ENCODE peak calls at places on chromosomes 16 and 17, in eight cellular contexts. K is heart right ventricle, J is lower lobe of right lung, N is thoracic aorta, L is GM13977, E is astrocyte of the spinal cord, H is tibial nerve, G is fibroblast of villous mesenchyme. A is an unnamed sample.

GRCh38 chr17:15413101-15413750 is 54.2 kb downstream of the CDRT4 start:
- DNase-seq in K (no peak), J (no peak), N (no peak), L (no peak), E (no peak), H (no peak), G (no peak), A (no peak)

GRCh38 chr17:45645330-45645729 is 138.8 kb upstream of the CRHR1 start:
- DNase-seq in K (no peak), J (no peak), N (no peak), L (no peak), E (no peak), H (no peak), G (no peak), A (no peak)

GRCh38 chr16:69709456-69710084 is 16.8 kb downstream of the NQO1 start:
- DNase-seq in K (no peak), J (no peak), N (no peak), L (peak; percentile 52), E (peak; percentile 69), H (no peak), G (peak; percentile 73), A (no peak)

GRCh38 chr16:88763502-88764053 is 21.4 kb downstream of the PIEZO1 start:
- DNase-seq in K (no peak), J (peak; percentile 72), N (no peak), L (no peak), E (no peak), H (no peak), G (no peak), A (peak; percentile 63)

GRCh38 chr16:85142129-85142513 is 29.8 kb upstream of the CIBAR2 start:
- DNase-seq in K (no peak), J (no peak), N (no peak), L (no peak), E (no peak), H (no peak), G (no peak), A (no peak)

GRCh38 chr17:43599835-43600234 is 53.7 kb upstream of the ETV4 start:
- DNase-seq in K (no peak), J (no peak), N (no peak), L (no peak), E (peak; percentile 61), H (no peak), G (peak; percentile 77), A (no peak)

GRCh38 chr16:22970191-22970845 is 156.4 kb downstream of the HS3ST2 start:
- DNase-seq in K (no peak), J (no peak), N (no peak), L (no peak), E (no peak), H (no peak), G (no peak), A (no peak)

GRCh38 chr17:29043539-29044165 is 711 bp downstream of the PIPOX start:
- DNase-seq in K (no peak), J (no peak), N (no peak), L (no peak), E (no peak), H (no peak), G (no peak), A (no peak)

GRCh38 chr16:73713817-73714495 is 582.7 kb upstream of the PSMD7 start:
- DNase-seq in K (peak; percentile 15), J (no peak), N (no peak), L (no peak), E (peak; percentile 3), H (no peak), G (peak; percentile 23), A (no peak)

GRCh38 chr16:66335704-66336329 is 30.7 kb upstream of the CDH5 start:
- DNase-seq in K (peak; percentile 64), J (no peak), N (no peak), L (no peak), E (peak; percentile 74), H (no peak), G (peak; percentile 37), A (no peak)

GRCh38 chr16:2233872-2234812 is 2.1 kb upstream of the DNASE1L2 start:
- DNase-seq in K (no peak), J (no peak), N (no peak), L (no peak), E (no peak), H (no peak), G (no peak), A (no peak)

GRCh38 chr17:78038748-78039288 is 80.3 kb downstream of the TNRC6C start:
- DNase-seq in K (no peak), J (no peak), N (no peak), L (no peak), E (no peak), H (no peak), G (no peak), A (no peak)

GRCh38 chr17:78039581-78039980 is 81.1 kb downstream of the TNRC6C start:
- DNase-seq in K (no peak), J (no peak), N (no peak), L (no peak), E (no peak), H (no peak), G (no peak), A (no peak)

GRCh38 chr17:78041401-78042179 is 83.1 kb downstream of the TNRC6C start:
- DNase-seq in K (no peak), J (no peak), N (no peak), L (no peak), E (no peak), H (no peak), G (peak; percentile 81), A (no peak)

GRCh38 chr17:78042542-78042941 is 84.0 kb downstream of the TNRC6C start:
- DNase-seq in K (no peak), J (no peak), N (no peak), L (no peak), E (no peak), H (no peak), G (no peak), A (no peak)

DNA sequence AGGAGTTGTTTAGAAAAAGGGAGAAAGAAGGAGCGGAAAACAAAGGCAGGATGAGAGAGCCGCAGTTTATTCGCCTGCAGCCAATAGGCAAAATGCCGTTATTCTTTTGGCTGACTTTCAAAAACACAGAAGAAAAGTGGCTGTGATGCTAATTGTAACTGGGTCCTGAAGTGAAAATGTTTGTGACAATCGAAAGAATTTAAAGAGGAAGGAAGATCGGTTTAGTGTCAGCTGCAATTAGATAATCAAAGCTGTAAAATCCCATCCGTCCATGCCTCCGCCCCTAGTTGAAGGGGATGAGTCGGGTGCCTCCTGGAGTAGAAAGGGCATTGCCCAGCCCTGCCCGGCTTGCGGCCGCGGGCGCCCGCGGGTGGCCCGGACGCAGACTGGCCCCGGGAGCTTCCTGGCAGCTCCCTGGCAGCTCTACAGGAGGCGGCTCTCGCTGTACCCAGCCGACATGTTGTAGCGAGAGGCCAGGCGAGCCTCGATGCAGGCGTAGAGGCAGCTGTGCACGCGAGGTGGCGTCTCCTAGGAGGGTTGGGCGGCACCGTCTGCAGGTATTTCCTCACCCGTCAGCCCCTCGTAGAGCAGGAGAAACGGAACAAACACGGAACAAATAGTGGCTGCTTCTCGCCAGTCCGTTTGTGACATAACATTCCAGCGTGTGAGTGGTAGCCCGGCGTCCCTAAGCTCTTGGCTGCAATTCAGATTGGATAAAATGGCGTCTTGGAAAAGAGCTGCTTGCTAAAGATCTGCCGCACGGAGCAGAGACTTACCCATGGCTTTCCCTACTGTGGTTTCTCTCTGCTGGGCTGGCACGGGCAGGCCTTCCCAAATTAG is 82.3 kb downstream of the TNRC6C start:
- DNase-seq in K (peak; percentile 59), J (peak; percentile 76), N (peak; percentile 3), L (peak; percentile 46), E (peak; percentile 59), H (no peak), G (peak; percentile 26), A (no peak)
- TF ChIP-seq CTCF in K (no peak), J (no peak), N (peak; percentile 11), L (no peak), E (no peak), H (no peak), G (peak; percentile 14), A (no peak)

DNA sequence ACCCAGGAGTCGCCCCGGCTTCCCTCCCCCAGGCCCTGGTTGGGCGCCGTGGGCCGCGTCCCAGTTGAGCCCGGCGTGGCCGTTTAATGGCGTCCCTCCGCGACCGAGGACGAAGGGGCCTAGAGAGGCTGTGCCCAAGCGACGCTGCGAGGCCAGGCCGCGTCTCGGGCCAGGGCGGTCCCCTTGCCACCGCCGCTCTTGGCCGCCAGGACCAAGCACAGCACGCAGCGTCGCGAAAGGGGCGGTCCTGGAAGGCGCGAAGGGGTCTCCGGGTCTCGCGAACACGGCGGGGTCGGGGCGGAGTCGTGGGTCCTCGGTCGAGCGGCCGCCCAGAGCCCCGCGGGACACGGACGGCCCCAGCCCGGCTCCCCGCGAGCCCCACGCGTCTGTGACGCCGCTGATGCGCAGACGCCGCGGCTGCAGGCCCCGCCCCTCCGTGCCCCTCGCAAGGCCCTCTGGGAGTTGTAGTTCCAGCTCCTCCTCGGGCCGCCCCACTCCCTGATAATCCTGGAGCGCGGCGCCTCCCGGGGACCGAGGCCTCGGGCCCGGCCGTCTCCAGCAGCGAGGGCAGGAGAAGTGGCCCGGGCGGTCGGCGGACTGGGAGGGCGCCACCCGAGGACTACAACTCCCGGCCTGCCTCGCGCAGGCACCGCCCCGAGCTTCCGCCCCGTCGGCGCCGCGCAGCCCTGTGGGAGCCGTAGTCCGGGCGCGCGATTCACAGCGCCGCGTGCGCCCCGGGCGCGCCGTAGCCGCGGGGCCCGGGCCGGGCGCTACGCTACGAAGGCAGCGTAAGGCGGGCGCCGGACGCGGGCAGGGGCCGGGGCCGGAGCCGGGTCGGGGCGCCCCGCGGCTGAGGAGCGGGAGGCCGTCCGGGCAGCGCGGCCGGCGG is at the start of gene CAPN15:
- DNase-seq in K (peak; percentile 89), J (peak; percentile 91), N (peak; percentile 41), L (peak; percentile 95), E (peak; percentile 88), H (peak; percentile 72), G (peak; percentile 88), A (peak; percentile 85)
- TF ChIP-seq CTCF in K (no peak), J (no peak), N (peak; percentile 52), L (no peak), E (no peak), H (peak; percentile 78), G (peak; percentile 12), A (peak; percentile 27)

GRCh38 chr17:70171159-70171558 is 1.8 kb downstream of the KCNJ2 start:
- DNase-seq in K (no peak), J (no peak), N (no peak), L (no peak), E (no peak), H (no peak), G (no peak), A (no peak)

GRCh38 chr17:70168044-70168978 is 1.0 kb upstream of the KCNJ2 start:
- DNase-seq in K (peak; percentile 29), J (peak; percentile 68), N (no peak), L (peak; percentile 48), E (peak; percentile 86), H (peak; percentile 27), G (peak; percentile 65), A (peak; percentile 30)

GRCh38 chr17:70166571-70166970 is 2.8 kb upstream of the KCNJ2 start:
- DNase-seq in K (no peak), J (no peak), N (no peak), L (no peak), E (no peak), H (no peak), G (no peak), A (no peak)

GRCh38 chr17:70169707-70170597 is 620 bp downstream of the KCNJ2 start:
- DNase-seq in K (no peak), J (no peak), N (no peak), L (no peak), E (peak; percentile 57), H (no peak), G (peak; percentile 76), A (no peak)

GRCh38 chr17:70168979-70169706 is at the start of gene KCNJ2:
- DNase-seq in K (peak; percentile 91), J (peak; percentile 95), N (peak; percentile 9), L (peak; percentile 88), E (peak; percentile 81), H (peak; percentile 64), G (peak; percentile 75), A (peak; percentile 84)
- TF ChIP-seq CTCF in K (no peak), J (no peak), N (no peak), L (no peak), E (no peak), H (peak; percentile 25), G (no peak), A (no peak)

GRCh38 chr17:17849863-17850373 is 13.1 kb upstream of the SREBF1 start:
- DNase-seq in K (no peak), J (peak; percentile 70), N (no peak), L (peak; percentile 75), E (peak; percentile 83), H (peak; percentile 58), G (peak; percentile 67), A (no peak)
- TF ChIP-seq CTCF in K (peak; percentile 27), J (peak; percentile 32), N (peak; percentile 15), L (peak; percentile 32), E (no peak), H (peak; percentile 62), G (peak; percentile 47), A (peak; percentile 17)

A was measured in progenitor cell of endocrine pancreas.